ENCODE peak calls at places on chromosomes 16 and 17, in nine cellular contexts. P, I, Z, K, L, S, C, W and A are unnamed samples.

GRCh38 chr16:11836653-11837244 is 14.6 kb downstream of the RSL1D1 start:
- DNase-seq in K (no peak), L (no peak), W (peak; percentile 94), Z (no peak), C (no peak), P (peak; percentile 87), S (no peak), I (peak; percentile 74), A (no peak)

GRCh38 chr17:68602267-68602644 is 1.1 kb upstream of the FAM20A start:
- DNase-seq in Z (no peak), W (no peak), C (no peak), S (no peak), L (no peak), P (no peak), I (no peak), K (no peak), A (no peak)

GRCh38 chr16:87702325-87702811 is 63.4 kb downstream of the KLHDC4 start:
- DNase-seq in W (no peak), I (no peak), P (peak; percentile 30), L (no peak), S (no peak), C (no peak), Z (peak; percentile 57), K (no peak), A (no peak)

GRCh38 chr17:75344664-75345063 is 55.4 kb upstream of the SLC25A19 start:
- DNase-seq in L (no peak), P (peak; percentile 36), I (no peak), C (no peak), S (no peak), K (no peak), Z (no peak), W (peak; percentile 30), A (no peak)

GRCh38 chr16:82192665-82193064 is 22.6 kb upstream of the MPHOSPH6 start:
- DNase-seq in P (peak; percentile 88), I (no peak), S (no peak), L (no peak), W (peak; percentile 38), C (no peak), Z (no peak), K (peak; percentile 17), A (no peak)

GRCh38 chr17:4326608-4327007 is 39.9 kb downstream of the UBE2G1 start:
- DNase-seq in P (peak; percentile 32), I (no peak), K (no peak), C (no peak), Z (no peak), W (no peak), S (no peak), L (no peak), A (no peak)

GRCh38 chr16:57906385-57907316 is 64.3 kb downstream of the CNGB1 start:
- DNase-seq in C (no peak), W (peak; percentile 23), P (no peak), L (no peak), K (peak; percentile 10), Z (no peak), S (no peak), I (no peak), A (no peak)

GRCh38 chr17:74528491-74529199 is 2.6 kb downstream of the CD300LB start:
- DNase-seq in Z (no peak), C (no peak), L (peak; percentile 66), W (no peak), I (no peak), P (no peak), S (no peak), K (peak; percentile 54), A (no peak)

GRCh38 chr17:32259596-32259995 is 6.0 kb upstream of the RHBDL3 start:
- DNase-seq in I (no peak), K (no peak), S (no peak), P (peak; percentile 82), Z (no peak), L (no peak), C (no peak), W (peak; percentile 75), A (no peak)

GRCh38 chr17:14871921-14872320 is 393.2 kb downstream of the PMP22 start:
- DNase-seq in I (no peak), P (peak; percentile 69), S (no peak), L (no peak), K (no peak), Z (no peak), C (no peak), W (no peak), A (no peak)

GRCh38 chr16:17470871-17471744 is at the start of gene XYLT1:
- DNase-seq in L (peak; percentile 94), C (peak; percentile 74), Z (peak; percentile 73), W (peak; percentile 96), I (peak; percentile 14), S (no peak), K (peak; percentile 76), P (peak; percentile 94), A (peak; percentile 73)

GRCh38 chr16:17469742-17470001 is 1.1 kb downstream of the XYLT1 start:
- DNase-seq in I (no peak), S (no peak), K (no peak), L (no peak), C (no peak), P (no peak), Z (no peak), W (no peak), A (no peak)

GRCh38 chr16:17470002-17470870 is 524 bp downstream of the XYLT1 start:
- DNase-seq in Z (peak; percentile 27), K (no peak), P (no peak), W (no peak), I (no peak), C (peak; percentile 21), S (no peak), L (no peak), A (no peak)

GRCh38 chr16:17474037-17474436 is 3.3 kb upstream of the XYLT1 start:
- DNase-seq in S (no peak), Z (no peak), K (no peak), P (no peak), I (no peak), L (no peak), W (peak; percentile 42), C (peak; percentile 17), A (no peak)

GRCh38 chr16:17471745-17472075 is 950 bp upstream of the XYLT1 start:
- DNase-seq in P (peak; percentile 67), I (no peak), S (no peak), C (no peak), W (peak; percentile 73), Z (no peak), L (no peak), K (no peak), A (no peak)
- H3K4me3 ChIP-seq in P (no peak overlapping the region), I (no peak overlapping the region), S (no peak overlapping the region), C (no peak overlapping the region), W (peak overlapping the region; percentile 15), Z (no peak overlapping the region), L (no peak overlapping the region), K (no peak overlapping the region), A (no peak overlapping the region)

GRCh38 chr16:85571563-85571812 is 41.6 kb upstream of the GSE1 start:
- DNase-seq in C (no peak), I (no peak), S (no peak), W (no peak), L (no peak), P (no peak), K (no peak), Z (no peak), A (no peak)
- H3K4me1 ChIP-seq in C (peaks cover 73% of the 10 kb centered on the region), I (peaks cover 52% of the 10 kb centered on the region), S (peaks cover 5% of the 10 kb centered on the region), W (peaks cover 19% of the 10 kb centered on the region), L (peaks cover 72% of the 10 kb centered on the region), P (peaks cover 20% of the 10 kb centered on the region), K (peaks cover 56% of the 10 kb centered on the region), Z (peaks cover 88% of the 10 kb centered on the region), A (peaks cover 31% of the 10 kb centered on the region)

GRCh38 chr17:37786481-37786880 is 41.6 kb upstream of the HNF1B start:
- DNase-seq in C (no peak), Z (no peak), W (no peak), S (no peak), P (peak; percentile 88), K (no peak), L (no peak), I (no peak), A (no peak)

GRCh38 chr17:37790153-37790552 is 45.3 kb upstream of the HNF1B start:
- DNase-seq in P (no peak), Z (no peak), S (no peak), L (no peak), K (no peak), W (peak; percentile 53), C (no peak), I (peak; percentile 35), A (no peak)

GRCh38 chr17:37788531-37788930 is 43.7 kb upstream of the HNF1B start:
- DNase-seq in C (no peak), P (no peak), L (no peak), Z (peak; percentile 28), W (no peak), S (no peak), K (no peak), I (no peak), A (no peak)

GRCh38 chr17:37789166-37789565 is 44.3 kb upstream of the HNF1B start:
- DNase-seq in L (no peak), P (no peak), K (no peak), I (no peak), Z (no peak), W (no peak), S (no peak), C (no peak), A (no peak)

DNA sequence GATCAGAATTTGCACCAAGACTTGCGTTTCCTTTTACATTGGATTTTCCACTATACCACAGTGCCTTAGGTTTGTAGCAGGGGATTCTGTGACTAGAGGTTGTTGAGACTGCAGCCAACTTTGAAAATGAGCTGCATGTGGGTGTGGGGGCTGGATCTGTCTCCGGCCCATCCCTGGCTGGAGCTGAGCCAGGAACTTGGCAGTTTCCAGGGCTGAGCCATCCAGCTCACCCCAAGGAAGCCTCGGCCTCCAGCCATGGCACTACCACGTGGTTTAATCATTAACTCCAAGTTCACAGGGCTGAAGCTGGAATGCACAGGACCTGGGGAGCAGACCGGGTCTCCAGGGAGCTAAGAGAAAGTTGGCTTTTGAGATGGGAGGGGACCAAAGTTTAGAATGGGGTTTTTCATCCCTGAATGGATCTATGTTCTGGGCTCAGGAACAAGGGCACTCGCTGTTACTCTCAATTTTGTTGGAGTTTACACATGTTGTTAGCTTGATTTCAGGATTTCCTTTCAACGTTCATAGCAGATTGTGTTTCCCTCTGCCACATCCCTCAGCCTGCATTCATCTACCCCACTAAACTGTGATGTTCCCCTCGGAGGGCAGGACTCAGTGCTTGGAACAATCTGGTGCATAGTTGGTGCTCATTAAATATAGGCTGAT is 42.3 kb upstream of the HNF1B start:
- DNase-seq in S (peak; percentile 42), Z (peak; percentile 88), C (no peak), K (no peak), P (peak; percentile 72), W (peak; percentile 72), I (peak; percentile 6), L (no peak), A (no peak)
- TF ChIP-seq CTCF in S (no peak), Z (no peak), C (no peak), K (no peak), P (no peak), W (no peak), I (no peak), L (no peak), A (no peak)

DNA sequence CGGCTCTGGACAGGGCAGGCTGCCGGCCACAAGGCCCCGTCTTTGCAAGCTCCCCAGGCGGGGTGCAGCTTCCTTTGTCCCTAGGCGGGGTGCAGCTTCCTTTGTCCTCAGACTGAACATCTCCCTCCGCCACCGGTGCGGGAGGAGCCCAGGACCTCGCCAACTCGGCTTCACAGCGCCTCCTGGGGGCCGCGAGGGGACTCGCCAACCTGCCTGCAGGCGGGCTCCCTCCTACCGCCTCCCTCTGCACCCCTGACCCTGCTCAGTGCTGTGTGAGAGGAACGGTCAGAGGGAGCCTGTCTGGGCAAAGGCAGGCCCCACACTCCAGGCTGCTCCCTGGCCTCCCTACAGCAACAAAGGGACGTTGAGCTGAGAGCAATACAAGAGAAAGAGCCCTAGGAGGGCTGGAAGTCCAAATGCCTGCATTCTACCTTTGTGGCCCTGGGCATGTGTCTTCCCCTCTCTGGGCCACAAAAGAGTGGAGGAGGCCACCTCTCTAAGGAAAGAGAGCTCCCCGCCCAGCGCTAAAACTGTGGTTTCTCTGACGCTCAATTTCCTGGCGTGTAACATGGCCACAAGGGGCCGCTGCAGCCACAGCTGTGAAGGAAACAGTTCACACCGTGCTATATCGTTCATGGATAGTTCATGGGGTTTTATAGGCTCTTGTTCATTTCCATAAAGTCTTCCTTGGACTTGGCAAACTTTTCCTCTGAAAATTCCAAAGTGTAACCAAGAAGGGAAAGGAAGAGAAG is 20.9 kb upstream of the KRT19 start:
- DNase-seq in C (peak; percentile 80), W (peak; percentile 88), K (peak; percentile 94), P (peak; percentile 86), S (peak; percentile 85), I (peak; percentile 74), L (peak; percentile 85), Z (peak; percentile 92), A (peak; percentile 37)
- H3K4me3 ChIP-seq in C (peak overlapping the region; percentile 34), W (no peak overlapping the region), K (no peak overlapping the region), P (no peak overlapping the region), S (no peak overlapping the region), I (no peak overlapping the region), L (peak overlapping the region; percentile 33), Z (peak overlapping the region; percentile 12), A (peak overlapping the region; percentile 4)